ENCODE peak calls at places on chromosomes 7 and 10, in four cellular contexts. W is cardiac muscle cell, A is heart right ventricle, B is NCI-H1105. F is an unnamed sample.

GRCh38 chr10:69813632-69814031 is 11.9 kb downstream of the COL13A1 start:
- DNase-seq in A (no peak), B (no peak), W (no peak), F (no peak)

GRCh38 chr10:1213707-1214675 is 157.8 kb downstream of the WDR37 start:
- DNase-seq in B (no peak), A (no peak), W (no peak), F (no peak)

GRCh38 chr10:87925570-87925969 is 62.1 kb downstream of the PTEN start:
- DNase-seq in B (peak), A (no peak), W (no peak), F (no peak)

GRCh38 chr7:92781117-92781720 is 55.2 kb downstream of the CDK6 start:
- DNase-seq in A (peak), W (no peak), B (peak), F (no peak)

GRCh38 chr7:151249034-151249731 is 689 bp upstream of the SMARCD3 start:
- DNase-seq in W (peak), B (no peak), A (peak), F (no peak)

GRCh38 chr7:92820191-92820590 is 16.2 kb downstream of the CDK6 start:
- DNase-seq in B (no peak), W (no peak), A (no peak), F (no peak)

GRCh38 chr10:44807451-44807850 is 103.7 kb upstream of the TMEM72 start:
- DNase-seq in A (no peak), W (no peak), B (no peak), F (no peak)

GRCh38 chr10:14185501-14186045 is 145.2 kb downstream of the FRMD4A start:
- DNase-seq in B (no peak), A (no peak), W (peak), F (no peak)

GRCh38 chr7:25569765-25570164 is 341.5 kb upstream of the NPVF start:
- DNase-seq in B (no peak), W (no peak), A (no peak), F (no peak)

GRCh38 chr7:42217053-42217452 is 20.0 kb downstream of the GLI3 start:
- DNase-seq in B (no peak), A (no peak), W (no peak), F (no peak)

GRCh38 chr7:55108401-55108800 is 89.6 kb downstream of the EGFR start:
- DNase-seq in B (no peak), A (no peak), W (no peak), F (no peak)

GRCh38 chr10:122299423-122300075 is 28.5 kb downstream of the BTBD16 start:
- DNase-seq in A (no peak), W (no peak), B (no peak), F (no peak)

GRCh38 chr7:128168667-128169210 is 72.3 kb upstream of the LEP start:
- DNase-seq in A (peak), W (peak), B (no peak), F (no peak)

GRCh38 chr7:129780257-129781127 is 169.0 kb downstream of the NRF1 start:
- DNase-seq in B (peak), A (no peak), W (peak), F (peak)

GRCh38 chr7:16712916-16713315 is 40.6 kb upstream of the TSPAN13 start:
- DNase-seq in W (no peak), B (no peak), A (no peak), F (no peak)

GRCh38 chr10:125792342-125793063 is 16.9 kb upstream of the MMP21 start:
- DNase-seq in B (no peak), A (no peak), W (no peak), F (no peak)

GRCh38 chr10:117884088-117884487 is 162.7 kb downstream of the RAB11FIP2 start:
- DNase-seq in W (no peak), B (no peak), A (no peak), F (no peak)

GRCh38 chr7:74157605-74158004 is 16.6 kb upstream of the EIF4H start:
- DNase-seq in W (no peak), B (no peak), A (no peak), F (no peak)

F was measured in lower leg skin.